ENCODE peak calls at places on chromosomes 16 and 17, in five cellular contexts. P is heart right ventricle, Y is AG04450, M is ovary, L is breast epithelium. W is an unnamed sample.

GRCh38 chr17:37770631-37771518 is 26.0 kb upstream of the HNF1B start:
- DNase-seq in P (peak; percentile 41), Y (no peak), M (no peak), L (no peak), W (no peak)

GRCh38 chr17:45341389-45342158 is 24.8 kb upstream of the MAP3K14 start:
- DNase-seq in P (peak; percentile 72), Y (peak; percentile 63), M (no peak), L (no peak), W (peak; percentile 74)

GRCh38 chr16:27646811-27647210 is 96.9 kb downstream of the KATNIP start:
- DNase-seq in P (no peak), Y (no peak), M (no peak), L (no peak), W (no peak)

GRCh38 chr17:31414590-31414918 is 23.1 kb downstream of the RAB11FIP4 start:
- DNase-seq in P (no peak), Y (no peak), M (no peak), L (no peak), W (no peak)

GRCh38 chr17:50799582-50799981 is 32.3 kb upstream of the ANKRD40CL start:
- DNase-seq in P (no peak), Y (no peak), M (no peak), L (no peak), W (no peak)

GRCh38 chr16:57704905-57705852 is 10.6 kb downstream of the DRC7 start:
- DNase-seq in P (no peak), Y (no peak), M (no peak), L (no peak), W (peak; percentile 68)

GRCh38 chr17:38338053-38338452 is 5.7 kb downstream of the GPR179 start:
- DNase-seq in P (no peak), Y (no peak), M (no peak), L (no peak), W (no peak)

GRCh38 chr17:55750750-55751641 is at the start of gene PCTP:
- DNase-seq in P (peak; percentile 95), Y (peak; percentile 68), M (peak; percentile 93), L (peak; percentile 85), W (peak; percentile 96)

GRCh38 chr17:47729486-47729885 is 3.5 kb upstream of the TBX21 start:
- DNase-seq in P (no peak), Y (no peak), M (no peak), L (no peak), W (no peak)

GRCh38 chr17:19345486-19346350 is 16.8 kb downstream of the B9D1 start:
- DNase-seq in P (no peak), Y (no peak), M (no peak), L (no peak), W (no peak)

GRCh38 chr16:1454561-1454960 is 10.2 kb upstream of the CCDC154 start:
- DNase-seq in P (no peak), Y (no peak), M (no peak), L (no peak), W (no peak)

GRCh38 chr16:64403352-64403751 is 718.5 kb downstream of the CDH11 start:
- DNase-seq in P (no peak), Y (no peak), M (no peak), L (no peak), W (no peak)

GRCh38 chr16:27491894-27492587 is 57.7 kb downstream of the GTF3C1 start:
- DNase-seq in P (no peak), Y (no peak), M (no peak), L (no peak), W (no peak)

GRCh38 chr16:16062023-16062932 is 112.9 kb downstream of the ABCC1 start:
- DNase-seq in P (no peak), Y (no peak), M (no peak), L (no peak), W (no peak)

GRCh38 chr16:9323170-9323569 is 231.7 kb downstream of the HAPSTR1 start:
- DNase-seq in P (no peak), Y (no peak), M (no peak), L (no peak), W (no peak)

GRCh38 chr17:81735181-81736102 is 23.4 kb downstream of the SLC25A10 start:
- DNase-seq in P (no peak), Y (no peak), M (no peak), L (no peak), W (no peak)

GRCh38 chr17:49071106-49071505 is 61.5 kb upstream of the B4GALNT2 start:
- DNase-seq in P (no peak), Y (no peak), M (no peak), L (no peak), W (no peak)

GRCh38 chr16:13453938-13454553 is 465.9 kb upstream of the ERCC4 start:
- DNase-seq in P (no peak), Y (no peak), M (no peak), L (no peak), W (no peak)

GRCh38 chr17:29076722-29077121 is 33.8 kb downstream of the PIPOX start:
- DNase-seq in P (no peak), Y (no peak), M (no peak), L (no peak), W (no peak)

GRCh38 chr16:72840591-72841381 is 207.1 kb downstream of the ZFHX3 start:
- DNase-seq in P (no peak), Y (no peak), M (no peak), L (no peak), W (no peak)

GRCh38 chr16:67843343-67843765 is 1.2 kb downstream of the THAP11 start:
- DNase-seq in P (no peak), Y (no peak), M (peak; percentile 56), L (no peak), W (no peak)

GRCh38 chr16:81723098-81723723 is 55.9 kb upstream of the PLCG2 start:
- DNase-seq in P (no peak), Y (no peak), M (no peak), L (no peak), W (no peak)

GRCh38 chr16:88461291-88462269 is 8.5 kb downstream of the ZFPM1 start:
- DNase-seq in P (no peak), Y (no peak), M (no peak), L (no peak), W (no peak)

GRCh38 chr16:72105978-72106377 is 12.3 kb downstream of the DHX38 start:
- DNase-seq in P (no peak), Y (no peak), M (no peak), L (no peak), W (no peak)

GRCh38 chr17:45732926-45733505 is 51.1 kb upstream of the CRHR1 start:
- DNase-seq in P (no peak), Y (no peak), M (no peak), L (no peak), W (no peak)

GRCh38 chr16:67857547-67858233 is 10.2 kb upstream of the CENPT start:
- DNase-seq in P (peak; percentile 42), Y (peak; percentile 48), M (no peak), L (peak; percentile 85), W (peak; percentile 90)

GRCh38 chr17:43612515-43612914 is 49.2 kb downstream of the MEOX1 start:
- DNase-seq in P (no peak), Y (no peak), M (no peak), L (no peak), W (no peak)

GRCh38 chr17:5031365-5032082 is 3.7 kb downstream of the SLC52A1 start:
- DNase-seq in P (peak; percentile 79), Y (peak; percentile 26), M (peak; percentile 80), L (peak; percentile 70), W (no peak)

GRCh38 chr16:4679854-4680636 is 13.3 kb upstream of the NUDT16L1 start:
- DNase-seq in P (peak; percentile 74), Y (peak; percentile 36), M (peak; percentile 87), L (peak; percentile 71), W (no peak)

GRCh38 chr16:24917891-24918290 is 72.1 kb downstream of the SLC5A11 start:
- DNase-seq in P (no peak), Y (no peak), M (no peak), L (no peak), W (no peak)

GRCh38 chr16:84687715-84688114 is 12.1 kb upstream of the USP10 start:
- DNase-seq in P (no peak), Y (peak; percentile 67), M (no peak), L (no peak), W (no peak)

GRCh38 chr17:82171750-82172375 is 40.8 kb downstream of the CCDC57 start:
- DNase-seq in P (no peak), Y (no peak), M (no peak), L (no peak), W (no peak)

GRCh38 chr16:4687946-4688673 is 5.3 kb upstream of the NUDT16L1 start:
- DNase-seq in P (peak; percentile 54), Y (no peak), M (no peak), L (no peak), W (no peak)

GRCh38 chr16:19884021-19884485 is 595 bp downstream of the GPRC5B start:
- DNase-seq in P (peak; percentile 40), Y (no peak), M (peak; percentile 62), L (peak; percentile 28), W (no peak)

GRCh38 chr16:19885456-19886060 is 910 bp upstream of the GPRC5B start:
- DNase-seq in P (no peak), Y (no peak), M (peak; percentile 62), L (no peak), W (no peak)

GRCh38 chr16:19883296-19883951 is 1.2 kb downstream of the GPRC5B start:
- DNase-seq in P (peak; percentile 67), Y (no peak), M (peak; percentile 66), L (no peak), W (no peak)

GRCh38 chr16:19886061-19886792 is 1.6 kb upstream of the GPRC5B start:
- DNase-seq in P (peak; percentile 77), Y (peak; percentile 54), M (peak; percentile 88), L (peak; percentile 60), W (peak; percentile 85)

GRCh38 chr16:19884611-19885455 is at the start of gene GPRC5B:
- DNase-seq in P (peak; percentile 69), Y (no peak), M (peak; percentile 77), L (peak; percentile 32), W (no peak)
- TF ChIP-seq CTCF in P (no peak), Y (peak; percentile 27), M (no peak), L (no peak), W (no peak)

GRCh38 chr17:65023791-65024190 is 32.7 kb downstream of the GNA13 start:
- DNase-seq in P (no peak), Y (no peak), M (no peak), L (no peak), W (no peak)
- H3K4me3 ChIP-seq in P (no peak overlapping the region), Y (no peak overlapping the region), M (no peak overlapping the region), L (no peak overlapping the region), W (no peak overlapping the region)

GRCh38 chr17:15103785-15104184 is 161.3 kb downstream of the PMP22 start:
- DNase-seq in P (no peak), Y (no peak), M (no peak), L (no peak), W (no peak)

GRCh38 chr17:15108992-15109391 is 156.1 kb downstream of the PMP22 start:
- DNase-seq in P (no peak), Y (no peak), M (no peak), L (no peak), W (no peak)

GRCh38 chr17:15101175-15101574 is 164.0 kb downstream of the PMP22 start:
- DNase-seq in P (no peak), Y (no peak), M (no peak), L (no peak), W (no peak)

GRCh38 chr17:15109608-15110007 is 155.5 kb downstream of the PMP22 start:
- DNase-seq in P (no peak), Y (no peak), M (no peak), L (no peak), W (no peak)

GRCh38 chr17:15106540-15106939 is 158.6 kb downstream of the PMP22 start:
- DNase-seq in P (no peak), Y (no peak), M (no peak), L (no peak), W (no peak)
- TF ChIP-seq CTCF in P (no peak), Y (no peak), M (no peak), L (no peak), W (no peak)

GRCh38 chr16:2689968-2690830 is 7.9 kb downstream of the KCTD5 start:
- DNase-seq in P (no peak), Y (no peak), M (no peak), L (no peak), W (no peak)
- H3K4me3 ChIP-seq in P (no peak overlapping the region), Y (no peak overlapping the region), M (no peak overlapping the region), L (no peak overlapping the region), W (no peak overlapping the region)

W was measured in coronary artery.